ENCODE peak calls at places on chromosomes 2 and 18, in seven cellular contexts. One of them, this sample, is unnamed.

GRCh38 chr2:122164964-122165363 is 409.5 kb downstream of the TSN start:
- DNase-seq in A549: no peak
- DNase-seq in SK-N-SH: no peak
- DNase-seq in PC-9: no peak
- DNase-seq in thoracic aorta: no peak
- DNase-seq in right atrium auricular region: no peak
- DNase-seq in HepG2: no peak
- DNase-seq in this sample: no peak

GRCh38 chr18:23307567-23308295 is 145.4 kb upstream of the RIOK3 start:
- DNase-seq in A549: no peak
- DNase-seq in SK-N-SH: no peak
- DNase-seq in PC-9: no peak
- DNase-seq in thoracic aorta: no peak
- DNase-seq in right atrium auricular region: no peak
- DNase-seq in HepG2: no peak
- DNase-seq in this sample: no peak

GRCh38 chr2:150677561-150677960 is 190.1 kb upstream of the RND3 start:
- DNase-seq in A549: no peak
- DNase-seq in SK-N-SH: no peak
- DNase-seq in PC-9: no peak
- DNase-seq in thoracic aorta: no peak
- DNase-seq in right atrium auricular region: no peak
- DNase-seq in HepG2: no peak
- DNase-seq in this sample: no peak

GRCh38 chr2:6358985-6359384 is 506.7 kb downstream of the CMPK2 start:
- DNase-seq in A549: no peak
- DNase-seq in SK-N-SH: no peak
- DNase-seq in PC-9: no peak
- DNase-seq in thoracic aorta: no peak
- DNase-seq in right atrium auricular region: no peak
- DNase-seq in HepG2: no peak
- DNase-seq in this sample: no peak

GRCh38 chr2:143559202-143559601 is 430.0 kb downstream of the ARHGAP15 start:
- DNase-seq in A549: no peak
- DNase-seq in SK-N-SH: no peak
- DNase-seq in PC-9: no peak
- DNase-seq in thoracic aorta: no peak
- DNase-seq in right atrium auricular region: no peak
- DNase-seq in HepG2: no peak
- DNase-seq in this sample: no peak

GRCh38 chr2:26246818-26247217 is 2.1 kb downstream of the HADHB start:
- DNase-seq in A549: peak; percentile 28
- DNase-seq in SK-N-SH: no peak
- DNase-seq in PC-9: no peak
- DNase-seq in thoracic aorta: no peak
- DNase-seq in right atrium auricular region: no peak
- DNase-seq in HepG2: no peak
- DNase-seq in this sample: no peak

GRCh38 chr2:203809084-203809521 is 58.5 kb upstream of the CTLA4 start:
- DNase-seq in A549: no peak
- DNase-seq in SK-N-SH: no peak
- DNase-seq in PC-9: no peak
- DNase-seq in thoracic aorta: no peak
- DNase-seq in right atrium auricular region: no peak
- DNase-seq in HepG2: no peak
- DNase-seq in this sample: no peak

GRCh38 chr2:240981871-240982800 is 16.3 kb upstream of the SNED1 start:
- DNase-seq in A549: no peak
- DNase-seq in SK-N-SH: no peak
- DNase-seq in PC-9: no peak
- DNase-seq in thoracic aorta: no peak
- DNase-seq in right atrium auricular region: no peak
- DNase-seq in HepG2: no peak
- DNase-seq in this sample: no peak

GRCh38 chr18:70499218-70499691 is 210.4 kb downstream of the SOCS6 start:
- DNase-seq in A549: no peak
- DNase-seq in SK-N-SH: no peak
- DNase-seq in PC-9: no peak
- DNase-seq in thoracic aorta: no peak
- DNase-seq in right atrium auricular region: no peak
- DNase-seq in HepG2: no peak
- DNase-seq in this sample: no peak

GRCh38 chr18:38033282-38033681 is 467.7 kb upstream of the CELF4 start:
- DNase-seq in A549: no peak
- DNase-seq in SK-N-SH: no peak
- DNase-seq in PC-9: no peak
- DNase-seq in thoracic aorta: no peak
- DNase-seq in right atrium auricular region: no peak
- DNase-seq in HepG2: no peak
- DNase-seq in this sample: no peak

GRCh38 chr2:71926860-71927756 is 220.6 kb downstream of the CYP26B1 start:
- DNase-seq in A549: no peak
- DNase-seq in SK-N-SH: peak; percentile 1
- DNase-seq in PC-9: no peak
- DNase-seq in thoracic aorta: no peak
- DNase-seq in right atrium auricular region: no peak
- DNase-seq in HepG2: no peak
- DNase-seq in this sample: no peak

GRCh38 chr2:228039752-228040534 is 141.5 kb downstream of the SPHKAP start:
- DNase-seq in A549: peak; percentile 51
- DNase-seq in SK-N-SH: peak; percentile 25
- DNase-seq in PC-9: no peak
- DNase-seq in thoracic aorta: no peak
- DNase-seq in right atrium auricular region: no peak
- DNase-seq in HepG2: peak; percentile 41
- DNase-seq in this sample: no peak

GRCh38 chr2:119240311-119241204 is 16.9 kb downstream of the STEAP3 start:
- DNase-seq in A549: peak; percentile 43
- DNase-seq in SK-N-SH: peak; percentile 65
- DNase-seq in PC-9: peak; percentile 79
- DNase-seq in thoracic aorta: peak; percentile 13
- DNase-seq in right atrium auricular region: no peak
- DNase-seq in HepG2: peak; percentile 33
- DNase-seq in this sample: no peak

GRCh38 chr2:110768591-110768990 is 36.2 kb downstream of the ACOXL start:
- DNase-seq in A549: no peak
- DNase-seq in SK-N-SH: no peak
- DNase-seq in PC-9: no peak
- DNase-seq in thoracic aorta: no peak
- DNase-seq in right atrium auricular region: no peak
- DNase-seq in HepG2: peak; percentile 83
- DNase-seq in this sample: no peak
- H3K27ac ChIP-seq in A549: no peak overlapping the region
- H3K27ac ChIP-seq in SK-N-SH: no peak overlapping the region
- H3K27ac ChIP-seq in PC-9: no peak overlapping the region
- H3K27ac ChIP-seq in thoracic aorta: no peak overlapping the region
- H3K27ac ChIP-seq in right atrium auricular region: no peak overlapping the region
- H3K27ac ChIP-seq in HepG2: no peak overlapping the region
- H3K27ac ChIP-seq in this sample: no peak overlapping the region

DNA sequence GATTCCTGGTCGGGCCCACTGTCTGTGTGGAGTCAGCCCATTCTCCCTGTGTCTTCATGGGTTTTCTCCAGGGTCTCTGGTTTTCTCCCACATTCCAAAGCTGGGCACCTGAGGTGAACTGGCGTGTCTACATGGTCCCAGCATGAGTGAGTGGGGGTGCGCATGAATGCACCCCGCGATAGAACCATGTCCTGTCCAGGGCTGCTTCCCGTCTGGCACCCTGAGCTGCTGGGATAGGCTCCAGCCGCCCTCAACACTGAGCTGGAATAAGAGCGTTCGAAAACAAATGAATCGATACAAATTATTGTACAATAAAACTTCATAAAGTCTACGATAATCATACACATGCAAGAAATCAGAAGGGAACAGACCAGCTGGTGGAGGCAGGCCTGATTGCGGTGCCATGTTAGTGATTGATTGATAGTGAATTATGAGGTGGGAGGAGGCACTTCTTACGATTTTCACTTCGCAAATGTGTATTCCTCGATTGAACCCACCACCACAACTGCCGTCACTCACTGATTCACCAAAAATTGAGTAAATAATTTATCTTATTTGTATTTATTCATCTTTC is 186.6 kb downstream of the MGAT5 start:
- DNase-seq in A549: no peak
- DNase-seq in SK-N-SH: no peak
- DNase-seq in PC-9: no peak
- DNase-seq in thoracic aorta: no peak
- DNase-seq in right atrium auricular region: no peak
- DNase-seq in HepG2: no peak
- DNase-seq in this sample: no peak
- H3K27ac ChIP-seq in A549: no peak overlapping the region
- H3K27ac ChIP-seq in SK-N-SH: no peak overlapping the region
- H3K27ac ChIP-seq in PC-9: no peak overlapping the region
- H3K27ac ChIP-seq in thoracic aorta: no peak overlapping the region
- H3K27ac ChIP-seq in right atrium auricular region: peak overlapping the region; percentile 75
- H3K27ac ChIP-seq in HepG2: no peak overlapping the region
- H3K27ac ChIP-seq in this sample: no peak overlapping the region

GRCh38 chr2:96537066-96537733 is 648 bp downstream of the ARID5A start:
- DNase-seq in A549: no peak
- DNase-seq in SK-N-SH: peak; percentile 69
- DNase-seq in PC-9: peak; percentile 46
- DNase-seq in thoracic aorta: no peak
- DNase-seq in right atrium auricular region: peak; percentile 80
- DNase-seq in HepG2: no peak
- DNase-seq in this sample: no peak

GRCh38 chr2:96538487-96539214 is 2.1 kb downstream of the ARID5A start:
- DNase-seq in A549: no peak
- DNase-seq in SK-N-SH: no peak
- DNase-seq in PC-9: no peak
- DNase-seq in thoracic aorta: peak; percentile 87
- DNase-seq in right atrium auricular region: peak; percentile 95
- DNase-seq in HepG2: peak; percentile 74
- DNase-seq in this sample: no peak

GRCh38 chr2:96539215-96539920 is 2.8 kb downstream of the ARID5A start:
- DNase-seq in A549: no peak
- DNase-seq in SK-N-SH: no peak
- DNase-seq in PC-9: no peak
- DNase-seq in thoracic aorta: no peak
- DNase-seq in right atrium auricular region: no peak
- DNase-seq in HepG2: no peak
- DNase-seq in this sample: no peak

GRCh38 chr2:96536445-96537065 is at the start of gene ARID5A:
- DNase-seq in A549: peak; percentile 84
- DNase-seq in SK-N-SH: peak; percentile 98
- DNase-seq in PC-9: peak; percentile 84
- DNase-seq in thoracic aorta: peak; percentile 84
- DNase-seq in right atrium auricular region: peak; percentile 96
- DNase-seq in HepG2: peak; percentile 87
- DNase-seq in this sample: peak; percentile 75

DNA sequence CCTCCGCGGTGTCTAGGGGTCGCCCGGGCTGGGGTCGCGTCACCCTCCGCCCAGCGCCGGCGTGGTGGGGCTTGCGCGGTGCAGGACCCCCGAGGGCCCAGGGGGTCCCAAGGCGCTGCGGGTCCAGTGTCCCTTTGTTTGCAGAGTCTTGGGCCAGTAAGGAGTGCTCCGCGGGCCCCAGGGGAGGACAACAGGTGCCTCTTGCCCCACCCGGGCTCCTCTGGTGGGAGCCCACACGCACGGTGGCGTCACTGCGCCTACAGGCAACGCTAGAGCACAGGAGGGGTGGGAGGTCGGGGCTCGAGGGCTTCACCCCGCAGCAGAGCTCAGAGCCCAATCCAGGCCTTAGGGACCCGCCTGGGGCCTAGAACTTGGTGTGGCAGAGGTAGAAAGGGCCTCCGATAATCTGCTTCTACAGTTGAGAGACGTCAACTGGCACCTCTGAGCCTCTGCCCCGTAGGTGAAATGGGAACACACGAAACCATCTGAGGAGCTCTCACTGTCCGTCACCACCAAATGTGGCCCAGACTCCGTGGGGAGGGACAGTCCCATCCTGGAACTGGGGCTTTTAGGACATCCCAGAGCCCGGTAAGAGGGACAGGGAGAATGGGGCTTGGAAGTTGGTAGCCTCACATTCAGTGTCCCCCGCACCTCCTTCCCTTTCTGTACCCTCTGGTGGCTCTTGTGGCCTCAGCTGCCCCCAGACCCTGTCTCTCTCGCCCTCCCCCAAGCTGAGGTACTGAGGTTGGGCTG is 1.4 kb downstream of the ARID5A start:
- DNase-seq in A549: no peak
- DNase-seq in SK-N-SH: peak; percentile 20
- DNase-seq in PC-9: no peak
- DNase-seq in thoracic aorta: no peak
- DNase-seq in right atrium auricular region: no peak
- DNase-seq in HepG2: no peak
- DNase-seq in this sample: no peak
- H3K27ac ChIP-seq in A549: no peak overlapping the region
- H3K27ac ChIP-seq in SK-N-SH: no peak overlapping the region
- H3K27ac ChIP-seq in PC-9: no peak overlapping the region
- H3K27ac ChIP-seq in thoracic aorta: peak overlapping the region; percentile 97
- H3K27ac ChIP-seq in right atrium auricular region: peak overlapping the region; percentile 98
- H3K27ac ChIP-seq in HepG2: no peak overlapping the region
- H3K27ac ChIP-seq in this sample: peak overlapping the region; percentile 93

DNA sequence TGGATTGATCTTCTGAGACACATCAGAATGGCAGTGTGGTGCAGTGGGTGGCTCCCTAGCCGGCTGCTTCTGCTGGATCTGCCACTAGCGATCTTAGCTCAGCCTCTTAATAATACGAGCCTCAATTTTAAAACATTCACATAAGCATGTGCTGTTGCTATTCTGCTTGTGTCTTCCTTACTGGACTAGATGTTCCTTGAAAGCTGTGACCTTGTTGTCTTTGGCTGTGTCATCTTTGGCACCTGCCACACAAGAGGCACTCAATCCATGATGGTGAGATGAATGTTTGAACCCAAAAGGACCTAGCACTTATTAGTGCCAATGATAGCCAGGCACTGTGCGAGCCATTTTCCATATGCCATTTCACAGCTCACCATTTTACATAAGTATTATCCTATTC is 393.0 kb downstream of the ALK start:
- DNase-seq in A549: no peak
- DNase-seq in SK-N-SH: no peak
- DNase-seq in PC-9: no peak
- DNase-seq in thoracic aorta: no peak
- DNase-seq in right atrium auricular region: no peak
- DNase-seq in HepG2: no peak
- DNase-seq in this sample: no peak
- H3K27ac ChIP-seq in A549: no peak overlapping the region
- H3K27ac ChIP-seq in SK-N-SH: no peak overlapping the region
- H3K27ac ChIP-seq in PC-9: no peak overlapping the region
- H3K27ac ChIP-seq in thoracic aorta: no peak overlapping the region
- H3K27ac ChIP-seq in right atrium auricular region: no peak overlapping the region
- H3K27ac ChIP-seq in HepG2: no peak overlapping the region
- H3K27ac ChIP-seq in this sample: no peak overlapping the region

GRCh38 chr2:27627963-27628766 is 647 bp downstream of the CCDC121 start:
- DNase-seq in A549: peak; percentile 50
- DNase-seq in SK-N-SH: no peak
- DNase-seq in PC-9: peak; percentile 97
- DNase-seq in thoracic aorta: no peak
- DNase-seq in right atrium auricular region: no peak
- DNase-seq in HepG2: peak; percentile 45
- DNase-seq in this sample: no peak
- H3K27ac ChIP-seq in A549: peak overlapping the region; percentile 87
- H3K27ac ChIP-seq in SK-N-SH: peak overlapping the region; percentile 93
- H3K27ac ChIP-seq in PC-9: peak overlapping the region; percentile 86
- H3K27ac ChIP-seq in thoracic aorta: peak overlapping the region; percentile 67
- H3K27ac ChIP-seq in right atrium auricular region: peak overlapping the region; percentile 85
- H3K27ac ChIP-seq in HepG2: peak overlapping the region; percentile 65
- H3K27ac ChIP-seq in this sample: peak overlapping the region; percentile 90

This sample was measured in caudate nucleus.